ENCODE peak calls at places on chromosome 15, in eight cellular contexts. L is GM10248; W is natural killer cell treated with Interleukin-12 subunit alpha and Interleukin-12 subunit beta and Interleukin-15 and Interleukin-18, amount 100 ng/mL, for 72 hours; S is cardiac muscle cell; V is HCT116; J is A172; O is nephron progenitor cell; F is tibial nerve. N is an unnamed sample.

GRCh38 chr15:81098349-81098748 is 35.7 kb upstream of the CFAP161 start:
- DNase-seq in W (no peak), F (no peak), S (no peak), J (no peak), L (no peak), V (no peak), O (no peak), N (no peak)

GRCh38 chr15:71195242-71195641 is 80.0 kb downstream of the THSD4 start:
- DNase-seq in S (no peak), V (peak), L (no peak), F (no peak), J (peak), W (no peak), O (no peak), N (no peak)

GRCh38 chr15:100307241-100307855 is 34.4 kb downstream of the ADAMTS17 start:
- DNase-seq in W (no peak), J (no peak), V (no peak), L (no peak), O (no peak), F (no peak), S (no peak), N (no peak)

GRCh38 chr15:85878866-85879265 is 84.1 kb upstream of the KLHL25 start:
- DNase-seq in O (no peak), F (no peak), W (no peak), J (peak), L (no peak), V (no peak), S (no peak), N (no peak)

GRCh38 chr15:89385596-89386242 is 51.1 kb upstream of the POLG start:
- DNase-seq in L (no peak), V (no peak), S (no peak), W (no peak), O (no peak), J (peak), F (no peak), N (no peak)

GRCh38 chr15:56919708-56920637 is 1.5 kb downstream of the TCF12 start:
- DNase-seq in F (no peak), O (no peak), J (peak), L (peak), S (no peak), W (no peak), V (no peak), N (no peak)

GRCh38 chr15:51499379-51499976 is 123.1 kb downstream of the DMXL2 start:
- DNase-seq in O (no peak), V (peak), S (peak), L (peak), W (no peak), F (no peak), J (peak), N (peak)

GRCh38 chr15:93152264-93152884 is 63.4 kb upstream of the RGMA start:
- DNase-seq in L (no peak), W (no peak), O (no peak), S (no peak), V (no peak), F (no peak), J (no peak), N (no peak)

GRCh38 chr15:36407647-36408046 is 171.8 kb upstream of the CDIN1 start:
- DNase-seq in V (no peak), J (peak), L (no peak), S (no peak), F (no peak), O (no peak), W (no peak), N (peak)

GRCh38 chr15:65532738-65533051 is 2.4 kb downstream of the HACD3 start:
- DNase-seq in W (no peak), O (no peak), J (peak), F (no peak), L (no peak), S (no peak), V (no peak), N (no peak)

GRCh38 chr15:93167291-93167690 is 78.3 kb upstream of the RGMA start:
- DNase-seq in O (no peak), S (no peak), V (no peak), L (no peak), J (no peak), F (no peak), W (no peak), N (no peak)

GRCh38 chr15:68228143-68228970 is 1.2 kb downstream of the CLN6 start:
- DNase-seq in W (no peak), F (no peak), J (peak), L (no peak), S (no peak), V (no peak), O (no peak), N (no peak)

GRCh38 chr15:85941186-85941855 is 138.3 kb upstream of the AGBL1 start:
- DNase-seq in O (no peak), V (no peak), L (no peak), S (no peak), W (no peak), F (no peak), J (peak), N (no peak)

GRCh38 chr15:92034227-92034626 is 180.7 kb downstream of the SLCO3A1 start:
- DNase-seq in F (no peak), W (no peak), S (no peak), L (no peak), V (no peak), O (no peak), J (no peak), N (no peak)

GRCh38 chr15:40293905-40294895 is 11.3 kb upstream of the ANKRD63 start:
- DNase-seq in V (no peak), S (no peak), O (no peak), F (no peak), L (no peak), J (no peak), W (no peak), N (no peak)